ENCODE peak calls at places on chromosomes 13 and 19, in eight cellular contexts. W is fibroblast of lung; Y is central memory CD4-positive, alpha-beta T cell; X is SW480; B is GM23248; G is aorta; J is neural progenitor cell; V is CD4-positive, alpha-beta memory T cell. S is an unnamed sample.

GRCh38 chr13:24119593-24120508 is 40.7 kb upstream of the SPATA13 start:
- DNase-seq in W (peak; percentile 79), Y (no peak), X (no peak), B (no peak), G (no peak), J (peak; percentile 39), V (no peak), S (no peak)

GRCh38 chr19:2923510-2923909 is 21.3 kb downstream of the ZNF77 start:
- DNase-seq in W (peak; percentile 30), Y (no peak), X (no peak), B (peak; percentile 84), G (no peak), J (no peak), V (no peak), S (no peak)

GRCh38 chr13:50224534-50224933 is 209.3 kb downstream of the KCNRG start:
- DNase-seq in W (peak; percentile 47), Y (no peak), X (no peak), B (peak; percentile 61), G (no peak), J (no peak), V (no peak), S (peak; percentile 56)

GRCh38 chr19:15330801-15331418 is 1.4 kb downstream of the BRD4 start:
- DNase-seq in W (peak; percentile 86), Y (no peak), X (peak; percentile 62), B (peak; percentile 92), G (no peak), J (peak; percentile 56), V (peak; percentile 60), S (no peak)

GRCh38 chr19:49895566-49896297 is 955 bp downstream of the IL4I1 start:
- DNase-seq in W (no peak), Y (no peak), X (no peak), B (no peak), G (no peak), J (no peak), V (peak; percentile 51), S (no peak)

GRCh38 chr19:46202872-46203860 is 26.4 kb upstream of the IGFL1 start:
- DNase-seq in W (no peak), Y (no peak), X (peak; percentile 90), B (no peak), G (no peak), J (no peak), V (no peak), S (no peak)

GRCh38 chr19:49447485-49448431 is 3.9 kb downstream of the PIH1D1 start:
- DNase-seq in W (peak; percentile 15), Y (no peak), X (peak; percentile 52), B (no peak), G (peak; percentile 58), J (peak; percentile 57), V (no peak), S (no peak)

GRCh38 chr13:75725784-75726183 is 89.7 kb downstream of the LMO7 start:
- DNase-seq in W (no peak), Y (no peak), X (no peak), B (no peak), G (no peak), J (no peak), V (no peak), S (no peak)

GRCh38 chr19:10421240-10421948 is 1.1 kb downstream of the PDE4A start:
- DNase-seq in W (no peak), Y (no peak), X (no peak), B (no peak), G (no peak), J (no peak), V (peak; percentile 66), S (no peak)

GRCh38 chr19:16258440-16258903 is 60.8 kb downstream of the AP1M1 start:
- DNase-seq in W (no peak), Y (no peak), X (no peak), B (no peak), G (peak; percentile 79), J (no peak), V (no peak), S (no peak)

GRCh38 chr19:31054430-31054829 is 294.8 kb downstream of the TSHZ3 start:
- DNase-seq in W (peak; percentile 63), Y (peak; percentile 23), X (peak; percentile 44), B (peak; percentile 74), G (peak; percentile 54), J (peak; percentile 82), V (no peak), S (no peak)

GRCh38 chr13:75583101-75583500 is 33.5 kb downstream of the UCHL3 start:
- DNase-seq in W (no peak), Y (no peak), X (no peak), B (no peak), G (no peak), J (no peak), V (no peak), S (no peak)

GRCh38 chr13:65856464-65856863 is 1373.7 kb downstream of the PCDH9 start:
- DNase-seq in W (peak; percentile 58), Y (no peak), X (no peak), B (peak; percentile 0), G (no peak), J (no peak), V (no peak), S (no peak)

GRCh38 chr13:47069133-47069532 is 172.3 kb upstream of the HTR2A start:
- DNase-seq in W (no peak), Y (no peak), X (no peak), B (no peak), G (no peak), J (no peak), V (no peak), S (no peak)

GRCh38 chr19:35724560-35724959 is 6.8 kb downstream of the KMT2B start:
- DNase-seq in W (no peak), Y (no peak), X (no peak), B (no peak), G (no peak), J (no peak), V (no peak), S (no peak)

GRCh38 chr19:42068756-42069571 is 1.0 kb downstream of the GRIK5 start:
- DNase-seq in W (no peak), Y (no peak), X (no peak), B (no peak), G (no peak), J (peak; percentile 50), V (no peak), S (no peak)

GRCh38 chr13:111241006-111241755 is 79.3 kb upstream of the TEX29 start:
- DNase-seq in W (no peak), Y (no peak), X (no peak), B (no peak), G (no peak), J (peak; percentile 45), V (no peak), S (no peak)

GRCh38 chr19:8194528-8195275 is 14.5 kb upstream of the CERS4 start:
- DNase-seq in W (no peak), Y (peak; percentile 48), X (no peak), B (no peak), G (peak; percentile 58), J (no peak), V (peak; percentile 75), S (peak; percentile 15)

GRCh38 chr19:44303976-44304568 is 753 bp downstream of the ZNF235 start:
- DNase-seq in W (peak; percentile 46), Y (no peak), X (peak; percentile 34), B (peak; percentile 77), G (no peak), J (peak; percentile 60), V (peak; percentile 34), S (peak; percentile 7)

GRCh38 chr19:53707278-53707677 is 75.5 kb downstream of the DPRX start:
- DNase-seq in W (no peak), Y (no peak), X (no peak), B (no peak), G (no peak), J (no peak), V (no peak), S (no peak)

GRCh38 chr13:50292082-50292481 is 276.8 kb downstream of the KCNRG start:
- DNase-seq in W (no peak), Y (no peak), X (no peak), B (no peak), G (no peak), J (no peak), V (no peak), S (no peak)

GRCh38 chr19:29884466-29884865 is 57.6 kb upstream of the URI1 start:
- DNase-seq in W (no peak), Y (no peak), X (no peak), B (no peak), G (no peak), J (no peak), V (no peak), S (no peak)

GRCh38 chr19:48975947-48976847 is 11.1 kb downstream of the FTL start:
- DNase-seq in W (no peak), Y (peak; percentile 41), X (no peak), B (peak; percentile 29), G (no peak), J (peak; percentile 71), V (no peak), S (no peak)

GRCh38 chr13:85503797-85504196 is 295.4 kb downstream of the SLITRK6 start:
- DNase-seq in W (peak; percentile 88), Y (no peak), X (no peak), B (no peak), G (no peak), J (no peak), V (no peak), S (no peak)

GRCh38 chr13:110869805-110870706 is 44.8 kb downstream of the ANKRD10 start:
- DNase-seq in W (peak; percentile 100), Y (no peak), X (peak; percentile 97), B (peak; percentile 100), G (peak; percentile 98), J (peak; percentile 46), V (no peak), S (no peak)

GRCh38 chr19:17035842-17036424 is 9.3 kb upstream of the CPAMD8 start:
- DNase-seq in W (no peak), Y (no peak), X (no peak), B (peak; percentile 12), G (peak; percentile 83), J (no peak), V (no peak), S (no peak)

GRCh38 chr13:41654800-41655199 is 197.4 kb downstream of the RGCC start:
- DNase-seq in W (no peak), Y (no peak), X (no peak), B (no peak), G (no peak), J (no peak), V (no peak), S (no peak)

GRCh38 chr13:29924482-29924884 is 74.1 kb upstream of the UBL3 start:
- DNase-seq in W (peak; percentile 89), Y (no peak), X (no peak), B (peak; percentile 89), G (no peak), J (no peak), V (no peak), S (no peak)

GRCh38 chr19:38561053-38561606 is 56.6 kb downstream of the MAP4K1 start:
- DNase-seq in W (no peak), Y (no peak), X (no peak), B (no peak), G (no peak), J (no peak), V (no peak), S (no peak)

GRCh38 chr13:52411629-52412028 is 5.7 kb upstream of the THSD1 start:
- DNase-seq in W (peak; percentile 49), Y (no peak), X (no peak), B (peak; percentile 76), G (no peak), J (no peak), V (no peak), S (no peak)

GRCh38 chr13:30870049-30870884 is 35.8 kb upstream of the MEDAG start:
- DNase-seq in W (peak; percentile 99), Y (no peak), X (peak; percentile 97), B (peak; percentile 99), G (peak; percentile 92), J (peak; percentile 11), V (no peak), S (peak; percentile 37)

GRCh38 chr13:114115191-114115671 is 17.2 kb downstream of the RASA3 start:
- DNase-seq in W (peak; percentile 92), Y (no peak), X (peak; percentile 73), B (peak; percentile 90), G (peak; percentile 86), J (no peak), V (no peak), S (peak; percentile 41)

GRCh38 chr19:35755160-35755549 is 1.7 kb downstream of the HSPB6 start:
- DNase-seq in W (no peak), Y (no peak), X (no peak), B (no peak), G (no peak), J (no peak), V (no peak), S (no peak)

GRCh38 chr13:88339271-88339741 is 668.1 kb downstream of the SLITRK5 start:
- DNase-seq in W (no peak), Y (no peak), X (no peak), B (no peak), G (no peak), J (no peak), V (no peak), S (no peak)

S was measured in CD4-positive, CD25-positive, alpha-beta regulatory T cell.